ENCODE peak calls at places on chromosomes 7 and 10, in eight cellular contexts. A, L, H, X, Z, K, E and W are unnamed samples.

GRCh38 chr7:34133983-34134782 is 228.8 kb downstream of the BMPER start:
- DNase-seq in L (peak), H (peak), E (no peak), Z (no peak), A (peak), K (peak), X (peak), W (no peak)

GRCh38 chr10:43396061-43396927 is 12.7 kb downstream of the HNRNPF start:
- DNase-seq in E (peak), Z (peak), L (peak), K (no peak), A (peak), H (peak), X (peak), W (peak)

GRCh38 chr10:35041502-35041879 is 48.6 kb downstream of the CUL2 start:
- DNase-seq in K (peak), L (no peak), H (peak), E (no peak), Z (no peak), A (peak), X (no peak), W (no peak)

GRCh38 chr7:4202954-4203353 is 479.1 kb upstream of the FOXK1 start:
- DNase-seq in E (no peak), A (no peak), L (no peak), K (no peak), H (no peak), Z (no peak), X (no peak), W (no peak)

GRCh38 chr7:112162161-112163020 is 43.8 kb downstream of the DOCK4 start:
- DNase-seq in H (no peak), Z (no peak), A (no peak), E (peak), L (peak), X (peak), K (no peak), W (no peak)

GRCh38 chr10:123681285-123681684 is 15.1 kb downstream of the GPR26 start:
- DNase-seq in E (no peak), X (no peak), Z (no peak), A (no peak), H (no peak), L (no peak), K (no peak), W (no peak)

GRCh38 chr7:105810556-105810955 is 65.8 kb downstream of the ATXN7L1 start:
- DNase-seq in H (no peak), L (no peak), Z (no peak), X (no peak), A (no peak), E (no peak), K (no peak), W (no peak)

GRCh38 chr10:69318997-69319727 is 40.9 kb downstream of the HK1 start:
- DNase-seq in E (no peak), L (peak), Z (peak), A (peak), K (no peak), X (peak), H (peak), W (peak)

GRCh38 chr10:105354010-105354409 is 712.9 kb downstream of the SORCS3 start:
- DNase-seq in Z (no peak), X (no peak), E (no peak), H (no peak), K (no peak), A (no peak), L (no peak), W (no peak)

GRCh38 chr10:72106154-72106849 is 18.0 kb upstream of the SPOCK2 start:
- DNase-seq in L (no peak), X (no peak), H (no peak), E (no peak), K (no peak), A (no peak), Z (no peak), W (no peak)

GRCh38 chr7:17528636-17529035 is 230.2 kb downstream of the AHR start:
- DNase-seq in E (no peak), H (peak), K (no peak), X (peak), A (no peak), Z (no peak), L (no peak), W (no peak)

GRCh38 chr10:98411768-98412167 is 3.2 kb downstream of the PYROXD2 start:
- DNase-seq in X (peak), Z (no peak), L (no peak), E (no peak), A (no peak), K (no peak), H (no peak), W (no peak)

GRCh38 chr10:6936931-6937330 is 356.9 kb upstream of the PRKCQ start:
- DNase-seq in H (no peak), Z (no peak), E (no peak), X (no peak), L (no peak), K (no peak), A (no peak), W (no peak)

GRCh38 chr7:87599336-87599735 is 1.3 kb downstream of the ABCB1 start:
- DNase-seq in X (no peak), E (no peak), H (no peak), A (no peak), Z (peak), L (peak), K (no peak), W (no peak)

GRCh38 chr7:87416682-87417587 is 58.5 kb downstream of the ABCB4 start:
- DNase-seq in Z (peak), X (peak), E (peak), H (peak), A (peak), K (peak), L (peak), W (peak)

GRCh38 chr10:73956476-73957338 is 41.2 kb upstream of the VCL start:
- DNase-seq in K (no peak), E (no peak), A (peak), X (peak), L (no peak), H (peak), Z (peak), W (no peak)

GRCh38 chr10:98078774-98079173 is 48.4 kb upstream of the CRTAC1 start:
- DNase-seq in Z (no peak), L (no peak), X (no peak), E (no peak), H (no peak), K (no peak), A (no peak), W (no peak)

GRCh38 chr10:75788394-75789205 is 357.2 kb downstream of the LRMDA start:
- DNase-seq in A (peak), X (no peak), H (no peak), L (no peak), K (no peak), Z (no peak), E (no peak), W (no peak)

DNA sequence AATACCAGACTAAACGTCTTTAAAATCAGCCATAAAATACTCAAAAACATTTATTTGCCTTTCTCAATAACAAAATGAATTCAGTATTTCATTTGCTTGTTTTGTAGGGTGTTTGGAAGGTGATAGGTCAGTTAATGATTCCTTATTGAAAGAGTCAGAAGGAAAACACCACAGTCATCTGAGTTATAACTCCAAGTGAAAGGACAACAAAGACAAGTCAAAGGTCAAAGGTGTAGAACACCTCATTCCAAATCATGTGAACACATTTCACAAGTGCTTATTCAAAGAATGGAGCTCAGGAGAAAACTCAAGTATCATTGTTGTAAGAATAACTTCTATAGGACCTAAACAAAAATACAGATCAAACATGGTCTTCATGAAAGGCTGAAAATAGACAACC is 318.6 kb upstream of the PHF14 start:
- DNase-seq in K (no peak), A (no peak), X (no peak), H (no peak), Z (no peak), L (peak), E (no peak), W (no peak)
- H3K27ac ChIP-seq in K (no peak), A (no peak), X (no peak), H (no peak), Z (no peak), L (peak), E (no peak), W (no peak)

GRCh38 chr10:61986788-61987187 is 85.3 kb downstream of the ARID5B start:
- DNase-seq in K (no peak), Z (no peak), L (no peak), A (no peak), E (no peak), X (no peak), H (no peak), W (no peak)

GRCh38 chr10:61986357-61986756 is 84.9 kb downstream of the ARID5B start:
- DNase-seq in K (no peak), H (no peak), Z (no peak), X (no peak), L (no peak), A (no peak), E (no peak), W (no peak)

GRCh38 chr10:61987537-61987936 is 86.0 kb downstream of the ARID5B start:
- DNase-seq in K (no peak), A (no peak), E (no peak), L (no peak), Z (no peak), H (no peak), X (no peak), W (no peak)

GRCh38 chr10:61985715-61986114 is 84.2 kb downstream of the ARID5B start:
- DNase-seq in A (no peak), E (no peak), Z (no peak), X (no peak), L (no peak), H (no peak), K (no peak), W (no peak)

DNA sequence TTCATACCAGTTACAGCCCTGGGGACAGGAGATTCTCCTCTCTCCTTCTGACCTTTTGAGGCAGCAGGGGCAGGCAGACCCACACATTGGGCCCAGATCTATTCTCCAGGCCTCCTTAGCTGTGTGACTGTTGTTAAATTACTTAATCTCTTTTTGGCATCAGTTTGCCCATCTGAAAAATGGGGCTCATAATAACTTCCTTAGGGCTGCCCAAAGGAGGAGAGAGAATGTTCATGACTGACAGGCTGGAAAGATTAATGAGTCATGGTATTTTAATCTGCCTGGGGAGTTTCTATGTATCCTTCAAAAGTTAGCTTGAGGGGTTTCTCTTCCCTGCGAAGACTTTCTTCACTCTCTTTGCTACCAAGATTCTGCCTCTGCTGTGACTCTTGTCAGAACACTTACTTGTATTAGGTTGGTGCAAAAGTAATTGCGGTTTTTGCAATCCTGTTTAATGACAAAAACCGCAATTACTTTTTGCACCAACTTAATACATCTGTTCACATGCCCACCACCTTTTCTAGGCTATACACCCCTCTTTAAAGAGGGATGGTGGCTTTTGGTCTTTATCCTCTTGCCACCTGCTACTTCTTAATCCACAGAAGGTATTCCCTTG is 83.4 kb downstream of the ARID5B start:
- DNase-seq in K (no peak), H (no peak), L (no peak), A (no peak), E (no peak), X (no peak), Z (no peak), W (no peak)
- H3K27ac ChIP-seq in K (no peak), H (no peak), L (no peak), A (no peak), E (no peak), X (no peak), Z (no peak), W (no peak)

GRCh38 chr10:80567292-80567691 is 29.6 kb downstream of the SH2D4B start:
- DNase-seq in A (no peak), X (no peak), E (no peak), Z (no peak), L (no peak), K (no peak), H (no peak), W (no peak)

GRCh38 chr10:80568306-80568705 is 30.6 kb downstream of the SH2D4B start:
- DNase-seq in L (no peak), H (no peak), A (no peak), K (no peak), Z (no peak), X (no peak), E (no peak), W (no peak)

GRCh38 chr10:80571352-80571751 is 33.6 kb downstream of the SH2D4B start:
- DNase-seq in Z (no peak), A (no peak), K (no peak), E (no peak), X (no peak), L (no peak), H (no peak), W (no peak)

GRCh38 chr10:80569131-80569895 is 31.6 kb downstream of the SH2D4B start:
- DNase-seq in H (no peak), Z (no peak), A (no peak), X (no peak), K (no peak), E (no peak), L (no peak), W (no peak)
- H3K27ac ChIP-seq in H (no peak), Z (no peak), A (no peak), X (no peak), K (no peak), E (no peak), L (no peak), W (no peak)

GRCh38 chr7:41710838-41711237 is 7.9 kb upstream of the INHBA start:
- DNase-seq in H (no peak), Z (no peak), L (no peak), E (no peak), A (no peak), K (no peak), X (no peak), W (no peak)

GRCh38 chr7:41715000-41715399 is 12.1 kb upstream of the INHBA start:
- DNase-seq in H (no peak), Z (no peak), K (no peak), E (no peak), L (no peak), X (no peak), A (no peak), W (no peak)

GRCh38 chr7:41708621-41709358 is 5.9 kb upstream of the INHBA start:
- DNase-seq in E (no peak), L (no peak), H (no peak), Z (no peak), A (no peak), X (peak), K (no peak), W (no peak)

GRCh38 chr7:41709621-41710020 is 6.7 kb upstream of the INHBA start:
- DNase-seq in E (no peak), Z (no peak), L (no peak), X (peak), A (peak), K (no peak), H (peak), W (no peak)

GRCh38 chr7:41711283-41712064 is 8.6 kb upstream of the INHBA start:
- DNase-seq in E (no peak), H (no peak), A (peak), Z (no peak), L (peak), X (peak), K (no peak), W (no peak)
- H3K27ac ChIP-seq in E (no peak), H (no peak), A (no peak), Z (no peak), L (no peak), X (no peak), K (no peak), W (no peak)

GRCh38 chr7:50712527-50713356 is 70.0 kb downstream of the GRB10 start:
- DNase-seq in E (no peak), Z (no peak), A (no peak), H (no peak), X (no peak), K (no peak), L (no peak), W (no peak)
- H3K27ac ChIP-seq in E (no peak), Z (no peak), A (no peak), H (no peak), X (no peak), K (no peak), L (no peak), W (no peak)